ENCODE peak calls at places on chromosomes 4 and X, in ten cellular contexts. B is CD8-positive, alpha-beta T cell; G is psoas muscle; C is transverse colon; I is IMR-90; K is HCT116; F is cardiac fibroblast; M is stomach; P is fibroblast of the aortic adventitia; Z is fibroblast of mammary gland. Q is an unnamed sample.

GRCh38 chrX:107566603-107567262 is 61.6 kb upstream of the PRPS1 start:
- DNase-seq in B (no peak), G (no peak), C (no peak), I (peak), K (no peak), F (no peak), M (no peak), P (peak), Z (no peak), Q (no peak)

GRCh38 chr4:129614581-129614980 is 518.6 kb downstream of the C4orf33 start:
- DNase-seq in B (no peak), G (no peak), C (no peak), I (no peak), K (no peak), F (no peak), M (no peak), P (no peak), Z (no peak), Q (no peak)

GRCh38 chrX:123818243-123818642 is 41.6 kb upstream of the XIAP start:
- DNase-seq in B (no peak), G (no peak), C (no peak), I (peak), K (no peak), F (no peak), M (peak), P (peak), Z (peak), Q (peak)

GRCh38 chr4:57151481-57151880 is 41.3 kb upstream of the IGFBP7 start:
- DNase-seq in B (no peak), G (no peak), C (no peak), I (no peak), K (no peak), F (no peak), M (no peak), P (no peak), Z (no peak), Q (no peak)

GRCh38 chr4:2624782-2625548 is 88.5 kb downstream of the FAM193A start:
- DNase-seq in B (no peak), G (no peak), C (no peak), I (no peak), K (no peak), F (no peak), M (no peak), P (no peak), Z (no peak), Q (no peak)

GRCh38 chr4:128823025-128823661 is 13.6 kb downstream of the JADE1 start:
- DNase-seq in B (no peak), G (no peak), C (no peak), I (peak), K (peak), F (peak), M (no peak), P (peak), Z (peak), Q (peak)

GRCh38 chr4:178599521-178599920 is 1157.3 kb upstream of the AGA start:
- DNase-seq in B (no peak), G (no peak), C (no peak), I (no peak), K (no peak), F (no peak), M (no peak), P (no peak), Z (no peak), Q (no peak)

GRCh38 chr4:146643812-146644401 is 5.2 kb downstream of the POU4F2 start:
- DNase-seq in B (no peak), G (no peak), C (no peak), I (peak), K (no peak), F (peak), M (no peak), P (peak), Z (peak), Q (no peak)

GRCh38 chrX:102917801-102918200 is 19.3 kb upstream of the RAB40AL start:
- DNase-seq in B (no peak), G (no peak), C (no peak), I (no peak), K (no peak), F (no peak), M (no peak), P (no peak), Z (no peak), Q (no peak)

GRCh38 chr4:183182873-183183725 is 84.0 kb downstream of the WWC2 start:
- DNase-seq in B (no peak), G (peak), C (no peak), I (peak), K (peak), F (peak), M (no peak), P (peak), Z (peak), Q (peak)

GRCh38 chr4:2811830-2812599 is 19.1 kb downstream of the SH3BP2 start:
- DNase-seq in B (peak), G (peak), C (peak), I (peak), K (peak), F (peak), M (peak), P (peak), Z (peak), Q (peak)

GRCh38 chr4:15063341-15063740 is 61.1 kb downstream of the CPEB2 start:
- DNase-seq in B (no peak), G (no peak), C (no peak), I (no peak), K (no peak), F (no peak), M (no peak), P (no peak), Z (no peak), Q (no peak)

GRCh38 chrX:3743821-3744439 is 30.5 kb upstream of the PRKX start:
- DNase-seq in B (peak), G (no peak), C (peak), I (no peak), K (no peak), F (no peak), M (no peak), P (no peak), Z (no peak), Q (no peak)

GRCh38 chrX:136251042-136251991 is at the start of gene MAP7D3:
- DNase-seq in B (peak), G (peak), C (peak), I (peak), K (peak), F (peak), M (peak), P (no peak), Z (peak), Q (peak)

GRCh38 chrX:68832101-68832416 is 3.2 kb downstream of the EFNB1 start:
- DNase-seq in B (no peak), G (peak), C (peak), I (peak), K (no peak), F (peak), M (peak), P (peak), Z (peak), Q (peak)

GRCh38 chr4:13483142-13484044 is 747 bp downstream of the RAB28 start:
- DNase-seq in B (peak), G (peak), C (peak), I (peak), K (peak), F (peak), M (peak), P (peak), Z (peak), Q (peak)

GRCh38 chr4:40520533-40520932 is 109.1 kb downstream of the RBM47 start:
- DNase-seq in B (no peak), G (no peak), C (no peak), I (no peak), K (no peak), F (no peak), M (no peak), P (no peak), Z (no peak), Q (no peak)

GRCh38 chr4:26029512-26030131 is 115.6 kb downstream of the SMIM20 start:
- DNase-seq in B (no peak), G (no peak), C (no peak), I (no peak), K (no peak), F (no peak), M (no peak), P (no peak), Z (no peak), Q (no peak)

GRCh38 chr4:5747746-5748365 is 36.9 kb downstream of the EVC start:
- DNase-seq in B (no peak), G (no peak), C (no peak), I (peak), K (no peak), F (peak), M (no peak), P (peak), Z (peak), Q (peak)

GRCh38 chrX:63657821-63658220 is 127.2 kb downstream of the ARHGEF9 start:
- DNase-seq in B (no peak), G (peak), C (no peak), I (peak), K (peak), F (peak), M (no peak), P (peak), Z (peak), Q (peak)

GRCh38 chr4:76624271-76624681 is 189.2 kb downstream of the SHROOM3 start:
- DNase-seq in B (no peak), G (no peak), C (no peak), I (peak), K (no peak), F (peak), M (no peak), P (peak), Z (peak), Q (peak)

GRCh38 chr4:4666693-4667642 is 125.1 kb upstream of the STX18 start:
- DNase-seq in B (no peak), G (no peak), C (no peak), I (no peak), K (no peak), F (peak), M (no peak), P (peak), Z (no peak), Q (peak)

GRCh38 chr4:21012851-21013331 is 312.6 kb downstream of the PACRGL start:
- DNase-seq in B (no peak), G (no peak), C (no peak), I (no peak), K (no peak), F (no peak), M (no peak), P (no peak), Z (peak), Q (no peak)

GRCh38 chr4:98630804-98631454 is 27.5 kb downstream of the TSPAN5 start:
- DNase-seq in B (no peak), G (no peak), C (no peak), I (peak), K (no peak), F (peak), M (no peak), P (peak), Z (peak), Q (no peak)

GRCh38 chr4:180563977-180564376 is 1679.2 kb upstream of the TENM3 start:
- DNase-seq in B (no peak), G (no peak), C (no peak), I (no peak), K (no peak), F (no peak), M (no peak), P (no peak), Z (no peak), Q (no peak)

GRCh38 chr4:39044947-39045734 is 12.9 kb upstream of the TMEM156 start:
- DNase-seq in B (peak), G (peak), C (no peak), I (no peak), K (no peak), F (peak), M (peak), P (peak), Z (no peak), Q (peak)

DNA sequence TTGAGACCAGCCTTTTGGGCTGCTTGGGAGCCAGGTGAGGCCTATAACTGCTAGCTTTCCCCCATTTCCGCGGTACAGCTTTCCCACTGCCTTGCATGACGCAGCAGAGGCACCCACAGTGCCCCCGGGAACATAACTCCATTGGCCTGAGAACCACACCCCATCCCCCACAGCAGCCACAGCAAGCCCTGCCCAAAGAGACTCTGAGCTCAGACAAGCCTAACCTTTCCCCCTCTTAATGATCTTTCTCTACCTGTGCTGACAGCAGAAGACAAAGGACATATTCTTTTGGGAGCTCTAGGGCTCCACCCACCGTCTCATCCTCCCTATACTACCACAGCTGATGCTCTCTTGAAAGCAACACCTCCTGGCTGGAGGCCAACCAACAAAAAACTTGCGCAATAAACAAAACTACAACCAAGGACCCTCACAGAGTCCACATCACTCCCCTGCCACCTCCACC is 114.8 kb downstream of the FANCB start:
- DNase-seq in B (no peak), G (no peak), C (no peak), I (no peak), K (no peak), F (no peak), M (no peak), P (no peak), Z (no peak), Q (no peak)
- TF ChIP-seq CTCF in B (no peak), G (no peak), C (no peak), I (no peak), K (no peak), F (no peak), M (no peak), P (no peak), Z (no peak), Q (no peak)

DNA sequence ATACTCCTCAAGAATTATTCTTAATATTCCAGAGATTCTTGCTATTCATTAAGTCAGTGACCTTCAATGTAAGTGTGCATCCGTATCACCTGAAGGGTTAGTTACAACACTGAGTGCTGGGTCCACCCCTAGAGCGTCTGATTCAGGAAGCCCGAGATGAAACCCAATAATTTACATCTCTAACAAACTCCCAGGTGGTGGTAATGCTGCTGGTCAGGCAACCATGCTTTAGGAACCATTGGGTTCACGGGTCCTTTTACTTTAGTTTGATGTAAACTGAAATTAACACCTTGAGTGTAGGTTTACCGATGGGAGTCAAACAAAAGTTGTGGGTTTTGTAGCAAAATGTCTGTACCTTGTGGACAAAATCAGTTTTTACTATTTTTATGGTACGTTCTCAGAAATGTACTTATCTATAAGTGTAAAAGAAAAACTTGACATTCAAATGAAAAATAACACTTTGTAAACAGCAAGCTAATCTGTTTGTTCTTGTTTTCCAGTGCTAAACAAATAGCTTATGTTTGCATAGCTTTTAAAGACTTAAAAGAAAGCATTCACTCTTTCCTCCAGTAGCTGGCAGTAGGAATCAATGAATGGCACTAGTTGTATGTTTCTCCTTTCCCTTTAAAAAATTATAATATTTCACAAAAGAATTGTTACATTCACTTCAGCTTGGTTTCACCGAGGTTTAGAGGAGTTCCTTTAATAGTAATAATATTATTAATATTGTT is 32.7 kb downstream of the ACE2 start:
- DNase-seq in B (no peak), G (no peak), C (no peak), I (no peak), K (no peak), F (peak), M (no peak), P (peak), Z (no peak), Q (no peak)
- H3K4me3 ChIP-seq in B (no peak), G (no peak), C (no peak), I (no peak), K (no peak), F (no peak), M (no peak), P (no peak), Z (no peak), Q (no peak)

GRCh38 chrX:153599192-153600031 is 473 bp upstream of the CCNQ start:
- DNase-seq in B (peak), G (peak), C (peak), I (peak), K (peak), F (peak), M (peak), P (peak), Z (peak), Q (peak)
- TF ChIP-seq CTCF in B (no peak), G (no peak), C (no peak), I (no peak), K (no peak), F (no peak), M (no peak), P (no peak), Z (no peak), Q (no peak)

GRCh38 chr4:139815646-139816601 is 150.3 kb downstream of the MGST2 start:
- DNase-seq in B (no peak), G (peak), C (peak), I (peak), K (no peak), F (peak), M (no peak), P (peak), Z (peak), Q (peak)
- H3K4me3 ChIP-seq in B (no peak), G (peak), C (peak), I (peak), K (no peak), F (peak), M (peak), P (peak), Z (peak), Q (peak)

DNA sequence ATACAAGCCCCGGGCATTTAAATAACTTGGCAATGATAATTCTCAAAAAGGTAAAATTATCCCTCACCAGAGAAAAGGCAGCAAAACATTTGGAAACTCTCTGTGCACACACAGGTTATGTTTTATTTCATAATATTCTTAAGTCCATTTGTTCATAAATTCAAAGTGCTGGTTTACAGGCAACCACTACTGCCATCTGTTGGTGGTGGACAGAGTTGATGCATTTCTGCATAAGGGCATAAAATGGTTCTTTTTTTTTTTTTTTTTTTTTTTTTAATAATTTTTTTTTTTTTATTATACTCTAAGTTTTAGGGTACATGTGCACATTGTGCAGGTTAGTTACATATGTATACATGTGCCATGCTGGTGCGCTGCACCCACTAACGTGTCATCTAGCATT is 31.5 kb upstream of the IL21 start:
- DNase-seq in B (peak), G (no peak), C (peak), I (peak), K (peak), F (peak), M (no peak), P (peak), Z (peak), Q (peak)
- TF ChIP-seq CTCF in B (no peak), G (peak), C (peak), I (peak), K (peak), F (peak), M (peak), P (peak), Z (peak), Q (peak)

GRCh38 chr4:121256346-121256745 is 92.2 kb upstream of the TNIP3 start:
- DNase-seq in B (peak), G (no peak), C (no peak), I (peak), K (peak), F (peak), M (no peak), P (peak), Z (peak), Q (peak)

GRCh38 chr4:121252224-121252806 is 88.2 kb upstream of the TNIP3 start:
- DNase-seq in B (peak), G (peak), C (peak), I (peak), K (peak), F (peak), M (peak), P (peak), Z (peak), Q (peak)

GRCh38 chr4:121253961-121254360 is 89.8 kb upstream of the TNIP3 start:
- DNase-seq in B (no peak), G (no peak), C (peak), I (no peak), K (no peak), F (no peak), M (no peak), P (no peak), Z (no peak), Q (no peak)

DNA sequence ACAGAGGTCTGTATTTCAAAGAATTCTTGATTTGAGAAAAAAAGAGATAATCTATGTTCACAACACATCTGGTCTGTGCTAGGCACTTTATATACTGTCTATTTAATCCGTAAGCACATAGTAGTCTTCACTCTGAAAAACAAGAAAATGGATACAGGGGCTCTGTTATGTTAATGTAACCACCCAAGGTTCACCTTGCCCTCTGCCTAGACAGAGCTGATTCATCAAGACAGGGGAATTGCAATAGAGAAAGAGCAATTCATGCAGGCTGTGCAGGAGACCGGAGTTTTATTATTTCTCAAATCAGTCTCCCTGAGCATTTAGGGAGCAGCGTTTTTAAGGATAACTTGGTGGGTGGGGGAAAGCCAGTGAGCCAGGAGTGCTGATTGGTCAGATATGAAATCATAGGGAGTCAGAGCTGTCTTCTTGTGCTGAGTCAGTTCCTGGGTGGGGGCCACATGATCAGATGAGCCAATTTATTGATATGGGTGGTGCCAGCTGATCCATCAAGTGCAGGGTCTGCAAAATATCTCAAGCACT is 92.8 kb upstream of the TNIP3 start:
- DNase-seq in B (no peak), G (no peak), C (no peak), I (no peak), K (no peak), F (no peak), M (no peak), P (no peak), Z (peak), Q (no peak)
- H3K4me3 ChIP-seq in B (no peak), G (no peak), C (no peak), I (no peak), K (no peak), F (no peak), M (no peak), P (no peak), Z (no peak), Q (no peak)